ENCODE peak calls at places on chromosomes 11 and 22, in eight cellular contexts. Z, H, U, J, C, I, A and W are unnamed samples.

GRCh38 chr22:39094717-39095389 is 2.2 kb upstream of the APOBEC3H start:
- DNase-seq in Z (no peak), H (no peak), U (no peak), J (no peak), C (no peak), I (no peak), A (no peak), W (no peak)

GRCh38 chr11:68043349-68044144 is 4.7 kb downstream of the TCIRG1 start:
- DNase-seq in Z (no peak), H (no peak), U (no peak), J (no peak), C (peak), I (no peak), A (no peak), W (no peak)

GRCh38 chr11:6351782-6352181 is 31.5 kb upstream of the CAVIN3 start:
- DNase-seq in Z (no peak), H (peak), U (no peak), J (no peak), C (no peak), I (no peak), A (no peak), W (no peak)

GRCh38 chr11:66454253-66454652 is 12.5 kb upstream of the PELI3 start:
- DNase-seq in Z (no peak), H (peak), U (no peak), J (no peak), C (no peak), I (no peak), A (no peak), W (no peak)

GRCh38 chr11:110335358-110335757 is 38.9 kb upstream of the RDX start:
- DNase-seq in Z (no peak), H (no peak), U (no peak), J (no peak), C (no peak), I (no peak), A (no peak), W (no peak)

GRCh38 chr22:37462983-37463382 is 23.2 kb downstream of the MFNG start:
- DNase-seq in Z (no peak), H (peak), U (no peak), J (no peak), C (no peak), I (no peak), A (no peak), W (no peak)

GRCh38 chr11:106939157-106939556 is 79.1 kb downstream of the GUCY1A2 start:
- DNase-seq in Z (no peak), H (no peak), U (no peak), J (no peak), C (no peak), I (no peak), A (no peak), W (no peak)

GRCh38 chr22:43351966-43352345 is 8.8 kb upstream of the SCUBE1 start:
- DNase-seq in Z (no peak), H (no peak), U (no peak), J (no peak), C (no peak), I (no peak), A (no peak), W (no peak)

GRCh38 chr11:13384837-13385417 is 78.1 kb downstream of the BTBD10 start:
- DNase-seq in Z (no peak), H (peak), U (no peak), J (peak), C (no peak), I (no peak), A (no peak), W (peak)

GRCh38 chr11:67577951-67578350 is 5.7 kb upstream of the GSTP1 start:
- DNase-seq in Z (no peak), H (no peak), U (no peak), J (no peak), C (no peak), I (no peak), A (no peak), W (no peak)

GRCh38 chr11:74929431-74930363 is 19.2 kb downstream of the XRRA1 start:
- DNase-seq in Z (peak), H (peak), U (peak), J (peak), C (peak), I (peak), A (peak), W (no peak)

GRCh38 chr11:87536565-87536964 is 498.8 kb downstream of the TMEM135 start:
- DNase-seq in Z (no peak), H (no peak), U (no peak), J (no peak), C (no peak), I (no peak), A (no peak), W (no peak)

GRCh38 chr11:125429174-125429707 is 66.8 kb downstream of the FEZ1 start:
- DNase-seq in Z (no peak), H (peak), U (peak), J (peak), C (no peak), I (no peak), A (peak), W (peak)

GRCh38 chr11:113377606-113378005 is 10.0 kb upstream of the ANKK1 start:
- DNase-seq in Z (no peak), H (no peak), U (no peak), J (no peak), C (no peak), I (no peak), A (no peak), W (no peak)

GRCh38 chr11:125627236-125627910 is 2.4 kb downstream of the CHEK1 start:
- DNase-seq in Z (no peak), H (peak), U (no peak), J (no peak), C (no peak), I (no peak), A (no peak), W (no peak)

GRCh38 chr11:119284344-119285157 is 32.4 kb downstream of the MCAM start:
- DNase-seq in Z (no peak), H (peak), U (no peak), J (peak), C (no peak), I (no peak), A (no peak), W (no peak)